ENCODE peak calls at places on chromosomes 5 and 9, in four cellular contexts. T is GM12878, H is cardiac muscle cell, C is pancreas. S is an unnamed sample. For H3K4me1, the result is how much of the 10 kb centered on the place peaks cover.

GRCh38 chr5:69048233-69048632 is 45.6 kb upstream of the SLC30A5 start:
- DNase-seq in H (peak), T (no peak), C (no peak), S (no peak)

GRCh38 chr9:136254381-136255165 is 9.0 kb upstream of the QSOX2 start:
- DNase-seq in C (peak), H (no peak), T (no peak), S (no peak)

GRCh38 chr5:96279796-96280542 is 153.1 kb downstream of the PCSK1 start:
- DNase-seq in T (peak), H (no peak), C (no peak), S (no peak)

GRCh38 chr9:134046894-134047681 is 20.7 kb downstream of the BRD3 start:
- DNase-seq in H (no peak), C (peak), T (no peak), S (no peak)

GRCh38 chr9:99158629-99159028 is 53.7 kb downstream of the TGFBR1 start:
- DNase-seq in C (no peak), H (no peak), T (no peak), S (no peak)

GRCh38 chr5:96245401-96246091 is 187.5 kb downstream of the PCSK1 start:
- DNase-seq in C (no peak), H (no peak), T (no peak), S (no peak)

GRCh38 chr9:117354252-117354847 is 60.5 kb downstream of the ASTN2 start:
- DNase-seq in T (no peak), C (no peak), H (no peak), S (no peak)

GRCh38 chr5:103465891-103466290 is 96.7 kb downstream of the NUDT12 start:
- DNase-seq in T (no peak), H (no peak), C (no peak), S (no peak)

GRCh38 chr9:94767331-94768099 is 41.0 kb downstream of the AOPEP start:
- DNase-seq in C (no peak), H (no peak), T (no peak), S (no peak)

GRCh38 chr9:99426443-99426842 is 204.4 kb downstream of the SEC61B start:
- DNase-seq in T (no peak), H (no peak), C (no peak), S (no peak)

GRCh38 chr5:9653061-9653460 is 22.9 kb upstream of the TAS2R1 start:
- DNase-seq in C (no peak), T (no peak), H (no peak), S (no peak)

GRCh38 chr9:108743901-108744371 is 111.8 kb downstream of the ACTL7B start:
- DNase-seq in C (no peak), H (peak), T (no peak), S (no peak)

GRCh38 chr9:135864447-135865049 is 42.8 kb downstream of the CAMSAP1 start:
- DNase-seq in C (no peak), H (peak), T (no peak), S (peak)

GRCh38 chr5:130992621-130993020 is 172.4 kb downstream of the HINT1 start:
- DNase-seq in T (no peak), C (no peak), H (no peak), S (no peak)

GRCh38 chr5:110321117-110321516 is 405.4 kb downstream of the TMEM232 start:
- DNase-seq in H (no peak), T (no peak), C (no peak), S (no peak)

GRCh38 chr5:95083606-95084005 is 201.3 kb downstream of the MCTP1 start:
- DNase-seq in T (no peak), C (no peak), H (no peak), S (no peak)

GRCh38 chr9:8095531-8096223 is 296.1 kb upstream of the DMAC1 start:
- DNase-seq in H (no peak), T (no peak), C (no peak), S (no peak)

GRCh38 chr5:171888051-171888481 is 102.4 kb downstream of the SMIM23 start:
- DNase-seq in C (no peak), T (no peak), H (peak), S (no peak)

GRCh38 chr5:169467382-169467781 is 116.2 kb upstream of the SPDL1 start:
- DNase-seq in H (no peak), C (no peak), T (no peak), S (no peak)

GRCh38 chr9:100428871-100429654 is 2.1 kb downstream of the MSANTD3 start:
- DNase-seq in C (no peak), H (no peak), T (no peak), S (no peak)

GRCh38 chr5:96718635-96719077 is 56.5 kb downstream of the CAST start:
- DNase-seq in T (no peak), H (no peak), C (peak), S (peak)

GRCh38 chr5:83473344-83474169 is 2.0 kb downstream of the VCAN start:
- DNase-seq in C (peak), T (peak), H (peak), S (peak)

GRCh38 chr5:133644000-133644865 is 31.9 kb upstream of the FSTL4 start:
- DNase-seq in H (no peak), C (no peak), T (no peak), S (no peak)

GRCh38 chr9:34559616-34560546 is 29.6 kb downstream of the CNTFR start:
- DNase-seq in H (no peak), T (no peak), C (peak), S (peak)

GRCh38 chr5:123813937-123814624 is 302.1 kb downstream of the CSNK1G3 start:
- DNase-seq in H (peak), C (no peak), T (peak), S (no peak)

GRCh38 chr5:160685695-160686094 is 166.3 kb downstream of the ATP10B start:
- DNase-seq in C (no peak), H (peak), T (peak), S (no peak)

GRCh38 chr5:61342066-61342465 is 10.0 kb downstream of the ZSWIM6 start:
- DNase-seq in H (no peak), C (no peak), T (no peak), S (no peak)

GRCh38 chr9:2857564-2858198 is 13.8 kb upstream of the PUM3 start:
- DNase-seq in T (peak), C (no peak), H (peak), S (no peak)

GRCh38 chr9:110125207-110125751 is 82.7 kb downstream of the C9orf152 start:
- DNase-seq in H (peak), C (peak), T (no peak), S (peak)

GRCh38 chr9:93092171-93092991 is 3.6 kb upstream of the CARD19 start:
- DNase-seq in T (no peak), H (no peak), C (no peak), S (peak)

GRCh38 chr5:165877475-165877874 is 2372.1 kb downstream of the MAT2B start:
- DNase-seq in H (no peak), C (no peak), T (no peak), S (no peak)

GRCh38 chr9:110546411-110546871 is 33.1 kb downstream of the SVEP1 start:
- DNase-seq in T (no peak), H (no peak), C (no peak), S (no peak)

GRCh38 chr9:113255431-113255830 is 19.9 kb downstream of the CDC26 start:
- DNase-seq in C (no peak), H (no peak), T (no peak), S (no peak)

GRCh38 chr5:72268753-72269410 is 51.2 kb downstream of the MRPS27 start:
- DNase-seq in T (no peak), H (peak), C (no peak), S (no peak)

GRCh38 chr9:116250881-116251280 is 97.3 kb downstream of the PAPPA start:
- DNase-seq in H (no peak), C (no peak), T (no peak), S (no peak)

GRCh38 chr9:70484232-70485130 is 70.0 kb upstream of the KLF9 start:
- DNase-seq in H (peak), T (no peak), C (no peak), S (no peak)

GRCh38 chr9:129349571-129349947 is 171.5 kb upstream of the IER5L start:
- DNase-seq in T (no peak), H (no peak), C (no peak), S (no peak)

GRCh38 chr5:158639876-158640570 is 459.7 kb downstream of the EBF1 start:
- DNase-seq in C (no peak), H (no peak), T (no peak), S (no peak)

GRCh38 chr9:135410421-135410820 is 69.2 kb upstream of the PPP1R26 start:
- DNase-seq in C (no peak), H (no peak), T (no peak), S (no peak)

GRCh38 chr5:132261881-132262845 is 4.7 kb downstream of the PDLIM4 start:
- DNase-seq in H (no peak), T (no peak), C (no peak), S (no peak)
- H3K4me1 ChIP-seq in H (under half), T (under half), C (under half), S (under half)

DNA sequence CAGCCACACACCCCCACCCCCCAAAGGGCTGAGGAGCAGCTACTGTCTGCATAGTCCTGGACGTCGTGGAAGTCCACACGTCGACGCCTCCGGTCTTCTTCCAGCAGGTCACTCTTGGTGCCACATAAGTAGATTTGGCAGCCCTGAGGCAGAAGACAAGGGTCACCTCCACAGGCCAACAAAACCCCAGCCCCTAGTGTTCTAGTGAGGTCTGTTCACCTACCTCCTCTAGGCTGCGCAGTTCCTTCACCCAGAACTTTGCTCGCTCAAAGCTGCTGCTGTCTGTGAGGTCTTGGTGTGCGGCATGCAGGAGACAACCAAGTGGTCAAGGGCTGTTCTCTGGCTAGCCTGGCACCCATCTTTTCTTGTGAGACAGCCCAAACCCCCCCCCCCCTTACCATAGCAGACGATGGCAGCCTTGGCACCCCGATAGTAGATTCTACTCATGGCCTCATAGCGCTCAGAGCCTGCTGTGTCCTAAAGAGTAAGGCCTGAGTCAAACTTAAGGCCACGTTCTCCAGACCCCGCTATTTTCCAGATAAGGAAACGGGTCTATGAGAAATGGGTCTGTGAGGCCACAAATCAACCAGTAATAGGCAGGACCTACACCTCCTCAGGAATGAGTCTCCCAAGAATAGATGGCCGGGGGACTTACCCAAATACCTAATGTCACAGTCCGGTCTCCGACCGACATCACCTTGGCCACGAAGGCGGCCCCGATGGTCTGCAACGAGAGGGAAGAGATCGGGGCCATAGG is 987 bp downstream of the RAB24 start:
- DNase-seq in C (no peak), H (no peak), T (no peak), S (peak)
- TF ChIP-seq CTCF in C (no peak), H (peak), T (no peak), S (no peak)

DNA sequence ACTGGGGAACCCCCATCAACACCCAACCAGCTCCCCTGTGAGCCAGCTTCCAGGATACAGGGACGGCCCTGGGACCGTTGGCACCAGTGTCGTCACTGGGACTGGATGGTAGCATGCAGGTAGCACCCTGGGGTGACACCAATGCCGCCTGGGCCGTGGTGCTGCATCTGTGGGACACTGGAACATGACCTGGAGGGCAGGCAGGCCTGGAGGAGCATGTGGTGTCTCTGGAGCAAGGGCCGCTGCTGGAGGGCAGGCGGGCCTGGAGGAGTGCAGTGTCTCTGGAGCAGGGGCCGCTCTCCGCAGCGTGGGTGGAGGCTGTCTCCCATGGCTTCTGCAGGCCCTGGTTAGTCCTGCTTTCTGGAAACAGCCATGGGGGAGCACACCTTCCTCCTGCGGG is 13.1 kb downstream of the LPCAT1 start:
- DNase-seq in C (peak), T (no peak), H (no peak), S (peak)
- H3K4me1 ChIP-seq in C (under half), T (under half), H (under half), S (under half)

GRCh38 chr5:16844952-16845351 is 91.1 kb downstream of the MYO10 start:
- DNase-seq in C (no peak), H (no peak), T (no peak), S (no peak)
- TF ChIP-seq CTCF in C (no peak), H (peak), T (no peak), S (no peak)

DNA sequence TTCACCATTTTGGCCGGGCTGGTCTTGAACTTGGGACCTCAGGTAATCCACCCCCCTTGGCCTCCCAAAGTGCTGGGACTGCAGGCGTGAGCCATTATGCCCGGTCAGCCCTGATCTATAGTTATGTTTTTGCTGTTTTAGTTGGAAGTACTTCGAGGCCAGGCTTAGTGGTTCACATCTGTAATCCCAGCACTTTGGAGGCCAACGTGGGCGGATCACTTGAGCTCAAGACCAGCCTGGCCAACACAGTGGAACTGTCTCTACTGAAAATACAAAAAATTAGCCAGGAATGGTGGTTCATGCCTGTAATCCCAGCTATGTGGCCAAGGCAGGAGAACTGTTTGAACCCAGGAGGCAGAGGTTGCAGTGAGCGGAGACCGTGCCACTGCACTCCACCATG is 2.0 kb downstream of the HSPA9 start:
- DNase-seq in H (no peak), T (no peak), C (no peak), S (no peak)
- H3K4me1 ChIP-seq in H (under half), T (under half), C (under half), S (under half)

DNA sequence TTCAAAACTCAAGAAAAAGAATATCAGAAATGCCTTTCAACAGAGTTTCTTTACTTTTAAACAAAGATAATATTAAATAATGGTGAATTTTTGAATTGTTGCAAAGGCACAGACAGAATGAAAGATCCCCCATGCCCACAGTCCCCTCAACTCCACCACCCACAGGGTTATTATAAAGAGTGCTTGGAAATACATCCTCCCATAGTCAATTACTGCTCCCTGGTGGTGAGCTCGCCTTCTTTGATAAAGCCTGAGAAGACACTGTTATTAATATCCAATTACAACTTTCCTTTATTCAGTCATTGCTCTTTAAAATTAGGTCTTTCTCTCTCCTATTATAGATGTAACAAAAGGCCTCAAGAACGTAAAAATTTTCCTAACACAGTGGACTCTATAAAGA is 490.2 kb upstream of the RORB start:
- DNase-seq in H (no peak), T (no peak), C (no peak), S (no peak)
- TF ChIP-seq CTCF in H (peak), T (no peak), C (no peak), S (no peak)

DNA sequence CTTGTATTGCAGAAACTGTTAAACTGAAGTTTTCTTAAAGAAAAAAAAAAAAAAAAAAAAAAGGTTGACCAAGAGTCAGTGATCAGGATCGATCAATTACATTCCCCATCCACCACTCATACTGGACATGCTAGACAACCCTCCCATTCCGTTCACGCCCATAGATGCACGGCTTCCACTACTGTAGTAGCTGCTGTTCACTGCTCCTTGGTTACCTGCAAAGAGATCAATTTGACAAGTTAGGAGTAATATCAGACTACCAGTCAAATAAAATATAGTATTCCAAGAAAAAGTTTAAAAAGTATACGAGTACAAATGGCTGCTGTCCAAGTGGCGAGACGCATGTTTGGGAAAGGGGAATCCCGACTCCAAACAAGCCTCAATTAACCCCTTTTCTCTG is 8.7 kb downstream of the HNRNPH1 start:
- DNase-seq in C (peak), T (no peak), H (no peak), S (peak)
- H3K4me1 ChIP-seq in C (under half), T (under half), H (under half), S (under half)

GRCh38 chr5:132103380-132103951 is 29.9 kb downstream of the CSF2 start:
- DNase-seq in T (peak), H (peak), C (peak), S (peak)
- TF ChIP-seq CTCF in T (no peak), H (no peak), C (no peak), S (no peak)

GRCh38 chr9:88775966-88776365 is 215.3 kb upstream of the S1PR3 start:
- DNase-seq in H (no peak), T (no peak), C (no peak), S (no peak)

GRCh38 chr9:88777498-88778312 is 213.6 kb upstream of the S1PR3 start:
- DNase-seq in C (no peak), H (no peak), T (no peak), S (no peak)

GRCh38 chr9:88775037-88775471 is 216.2 kb upstream of the S1PR3 start:
- DNase-seq in H (no peak), C (no peak), T (no peak), S (no peak)

GRCh38 chr9:88775559-88775958 is 215.7 kb upstream of the S1PR3 start:
- DNase-seq in H (no peak), C (no peak), T (no peak), S (no peak)

GRCh38 chr9:88776717-88777497 is 214.4 kb upstream of the S1PR3 start:
- DNase-seq in H (no peak), C (no peak), T (no peak), S (no peak)
- H3K4me1 ChIP-seq in H (under half), C (under half), T (under half), S (under half)

DNA sequence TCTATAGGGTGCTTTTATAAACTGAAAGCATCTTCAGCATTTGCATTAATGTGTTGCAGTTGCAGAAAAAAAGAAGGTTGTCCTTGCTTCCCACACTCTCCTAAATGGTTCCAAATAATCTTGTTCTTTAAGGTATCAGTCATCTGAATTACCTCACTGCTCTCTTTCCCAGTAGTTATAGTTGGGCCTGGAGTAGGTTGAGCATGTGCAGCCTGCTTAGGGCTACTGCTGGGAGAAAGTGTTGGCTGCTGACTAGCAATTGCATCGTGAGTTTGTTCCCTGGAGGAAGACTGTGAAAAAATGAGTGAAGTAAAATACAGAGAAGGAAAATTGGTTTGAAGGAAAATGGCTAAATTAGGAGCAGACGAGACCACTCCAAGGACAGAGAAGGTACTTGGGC is 74.5 kb downstream of the PRR16 start:
- DNase-seq in T (no peak), H (no peak), C (no peak), S (no peak)
- TF ChIP-seq CTCF in T (no peak), H (no peak), C (no peak), S (no peak)

S was measured in mucosa of descending colon.